ENCODE peak calls at places on chromosome 1, in ten cellular contexts. K, W, E, P, A, R, G, S, J and I are unnamed samples.

GRCh38 chr1:117572546-117572945 is 33.3 kb upstream of the TENT5C start:
- DNase-seq in A (no peak), W (no peak), S (no peak), E (no peak), G (no peak), R (no peak), J (peak), P (no peak), K (peak), I (peak)

GRCh38 chr1:246647513-246647912 is 76.7 kb upstream of the SCCPDH start:
- DNase-seq in E (peak), K (no peak), A (no peak), W (no peak), S (no peak), P (no peak), R (no peak), J (no peak), G (no peak), I (no peak)

GRCh38 chr1:181541947-181542346 is 58.6 kb downstream of the CACNA1E start:
- DNase-seq in R (no peak), J (peak), W (no peak), E (no peak), S (no peak), P (no peak), G (no peak), K (no peak), A (no peak), I (no peak)

GRCh38 chr1:33176362-33176850 is 5.4 kb downstream of the TRIM62 start:
- DNase-seq in E (peak), R (no peak), A (no peak), S (no peak), P (no peak), J (peak), W (no peak), K (peak), G (peak), I (no peak)

GRCh38 chr1:31714442-31715096 is 10.8 kb upstream of the COL16A1 start:
- DNase-seq in W (peak), A (peak), E (peak), J (no peak), G (no peak), R (peak), P (peak), K (peak), S (no peak), I (no peak)

GRCh38 chr1:172144445-172145060 is 275.9 kb upstream of the C1orf105 start:
- DNase-seq in A (peak), K (no peak), G (no peak), W (no peak), J (no peak), S (no peak), R (peak), E (peak), P (no peak), I (peak)

GRCh38 chr1:37476087-37476452 is 1.7 kb downstream of the ZC3H12A start:
- DNase-seq in J (no peak), W (no peak), G (no peak), S (no peak), R (no peak), A (no peak), E (no peak), P (no peak), K (no peak), I (no peak)

GRCh38 chr1:109239047-109239579 is 10.2 kb upstream of the CELSR2 start:
- DNase-seq in S (no peak), A (no peak), E (no peak), G (no peak), J (no peak), R (no peak), W (no peak), P (no peak), K (no peak), I (no peak)

GRCh38 chr1:45155423-45155822 is 51.0 kb downstream of the ZSWIM5 start:
- DNase-seq in G (no peak), E (no peak), S (no peak), P (no peak), J (no peak), K (no peak), R (no peak), W (no peak), A (no peak), I (no peak)

GRCh38 chr1:154423303-154423987 is 18.3 kb downstream of the IL6R start:
- DNase-seq in W (peak), K (no peak), J (no peak), R (peak), P (no peak), E (peak), A (no peak), G (peak), S (no peak), I (no peak)

GRCh38 chr1:245086389-245086969 is 68.3 kb upstream of the KIF26B start:
- DNase-seq in G (no peak), R (no peak), P (no peak), K (no peak), S (no peak), A (no peak), J (no peak), E (peak), W (no peak), I (no peak)

GRCh38 chr1:180964609-180965008 is 51.9 kb downstream of the KIAA1614 start:
- DNase-seq in A (no peak), G (no peak), E (no peak), W (no peak), P (no peak), S (no peak), J (no peak), K (no peak), R (no peak), I (no peak)

GRCh38 chr1:223084466-223084865 is 58.6 kb downstream of the TLR5 start:
- DNase-seq in S (no peak), P (no peak), R (no peak), A (no peak), K (no peak), G (no peak), J (no peak), E (no peak), W (no peak), I (no peak)

GRCh38 chr1:169013821-169014220 is 92.7 kb upstream of the ATP1B1 start:
- DNase-seq in P (no peak), A (no peak), R (no peak), G (no peak), K (no peak), E (no peak), J (no peak), S (no peak), W (no peak), I (no peak)

GRCh38 chr1:40798366-40799310 is 15.1 kb downstream of the KCNQ4 start:
- DNase-seq in A (no peak), G (no peak), P (no peak), K (no peak), R (no peak), S (no peak), E (no peak), J (no peak), W (no peak), I (no peak)

GRCh38 chr1:229253170-229253974 is 17.5 kb upstream of the RAB4A start:
- DNase-seq in G (no peak), S (peak), P (peak), E (peak), K (no peak), A (no peak), J (peak), W (no peak), R (peak), I (no peak)

GRCh38 chr1:46188295-46189030 is 9.8 kb downstream of the POMGNT1 start:
- DNase-seq in R (no peak), A (no peak), W (no peak), P (no peak), G (no peak), S (peak), E (no peak), K (no peak), J (no peak), I (peak)

GRCh38 chr1:169853335-169853734 is 40.4 kb downstream of the SCYL3 start:
- DNase-seq in J (no peak), R (no peak), S (no peak), W (no peak), A (no peak), K (no peak), P (no peak), E (no peak), G (no peak), I (no peak)